ENCODE peak calls at places on chromosomes 4 and X, in four cellular contexts. P, B, W and M are unnamed samples.

GRCh38 chr4:101865501-101866062 is 75.1 kb downstream of the BANK1 start:
- DNase-seq in W (no peak), B (peak; percentile 83), P (peak; percentile 35), M (no peak)

GRCh38 chrX:147602297-147602696 is 309.4 kb upstream of the FMR1 start:
- DNase-seq in W (no peak), P (no peak), B (no peak), M (no peak)

GRCh38 chr4:54879576-54879975 is 221.8 kb downstream of the KIT start:
- DNase-seq in W (no peak), P (no peak), B (no peak), M (no peak)

GRCh38 chrX:21993265-21993664 is 38.9 kb upstream of the PHEX start:
- DNase-seq in P (no peak), W (peak; percentile 30), B (no peak), M (no peak)

GRCh38 chr4:2339458-2340271 is 77.8 kb upstream of the MXD4 start:
- DNase-seq in B (no peak), P (no peak), W (no peak), M (no peak)

GRCh38 chr4:80948161-80948560 is 82.3 kb upstream of the BMP3 start:
- DNase-seq in B (no peak), P (no peak), W (no peak), M (no peak)

GRCh38 chr4:126807132-126807531 is 825.6 kb upstream of the INTU start:
- DNase-seq in P (no peak), W (no peak), B (no peak), M (no peak)

GRCh38 chr4:76856183-76856969 is 41.6 kb downstream of the SOWAHB start:
- DNase-seq in B (peak; percentile 89), W (no peak), P (no peak), M (no peak)

GRCh38 chr4:88962430-88962829 is 94.6 kb downstream of the FAM13A start:
- DNase-seq in P (no peak), B (no peak), W (no peak), M (no peak)

GRCh38 chr4:88630756-88631155 is 38.5 kb downstream of the HERC3 start:
- DNase-seq in P (peak; percentile 10), W (no peak), B (no peak), M (no peak)

GRCh38 chr4:15198070-15198727 is 195.9 kb downstream of the CPEB2 start:
- DNase-seq in B (no peak), P (no peak), W (no peak), M (no peak)

GRCh38 chrX:15376956-15377355 is 7.3 kb downstream of the VEGFD start:
- DNase-seq in W (no peak), B (no peak), P (no peak), M (no peak)

GRCh38 chr4:175891863-175892262 is 79.8 kb upstream of the GPM6A start:
- DNase-seq in P (no peak), B (peak; percentile 3), W (no peak), M (no peak)

GRCh38 chrX:119605398-119605738 is 856 bp downstream of the NKRF start:
- DNase-seq in P (peak; percentile 28), W (no peak), B (peak; percentile 3), M (peak; percentile 28)

GRCh38 chrX:6526564-6526963 is 8.4 kb downstream of the VCX3A start:
- DNase-seq in W (no peak), B (no peak), P (no peak), M (no peak)

GRCh38 chr4:60744767-60745166 is 455.4 kb upstream of the ADGRL3 start:
- DNase-seq in B (no peak), W (no peak), P (no peak), M (no peak)

GRCh38 chr4:156962551-156962974 is 9.0 kb downstream of the PDGFC start:
- DNase-seq in W (no peak), B (peak; percentile 66), P (no peak), M (no peak)

GRCh38 chrX:115408736-115409390 is 119.3 kb downstream of the LUZP4 start:
- DNase-seq in B (no peak), W (no peak), P (no peak), M (no peak)

GRCh38 chr4:159019356-159019755 is 83.5 kb upstream of the RAPGEF2 start:
- DNase-seq in W (no peak), P (no peak), B (no peak), M (no peak)

GRCh38 chr4:43337707-43338106 is 445.2 kb downstream of the GRXCR1 start:
- DNase-seq in W (no peak), P (no peak), B (no peak), M (no peak)

GRCh38 chr4:115433501-115433900 is 320.1 kb upstream of the NDST4 start:
- DNase-seq in W (no peak), B (no peak), P (no peak), M (no peak)

GRCh38 chr4:120688791-120689190 is 233.7 kb downstream of the PRDM5 start:
- DNase-seq in W (no peak), P (no peak), B (no peak), M (no peak)

GRCh38 chrX:99095965-99096364 is 1314.1 kb downstream of the PCDH19 start:
- DNase-seq in W (no peak), P (no peak), B (no peak), M (no peak)

GRCh38 chrX:154696328-154697045 is 43.1 kb upstream of the CTAG2 start:
- DNase-seq in B (no peak), W (no peak), P (no peak), M (no peak)

GRCh38 chrX:40420899-40421729 is 159.7 kb upstream of the ATP6AP2 start:
- DNase-seq in B (peak; percentile 13), W (peak; percentile 63), P (no peak), M (no peak)

GRCh38 chr4:74961230-74961629 is 28.3 kb downstream of the PARM1 start:
- DNase-seq in B (no peak), P (no peak), W (no peak), M (no peak)

GRCh38 chrX:13652256-13653021 is 502 bp upstream of the TCEANC start:
- DNase-seq in B (no peak), W (no peak), P (peak; percentile 14), M (peak; percentile 15)

GRCh38 chr4:127930175-127930574 is 34.8 kb downstream of the MFSD8 start:
- DNase-seq in B (no peak), W (no peak), P (no peak), M (no peak)

GRCh38 chrX:2487366-2487765 is 13.4 kb downstream of the DHRSX start:
- DNase-seq in W (no peak), B (no peak), P (no peak), M (no peak)

GRCh38 chrX:49111846-49112245 is 11.7 kb downstream of the GPKOW start:
- DNase-seq in B (no peak), P (no peak), W (no peak), M (no peak)

GRCh38 chrX:71917621-71918341 is 7.1 kb downstream of the NHSL2 start:
- DNase-seq in P (no peak), B (no peak), W (no peak), M (no peak)

GRCh38 chrX:55486736-55487135 is 2.9 kb downstream of the USP51 start:
- DNase-seq in B (no peak), P (no peak), W (no peak), M (no peak)

GRCh38 chrX:23820235-23820782 is 37.3 kb downstream of the SAT1 start:
- DNase-seq in B (no peak), P (no peak), W (no peak), M (no peak)

GRCh38 chrX:41327359-41327758 is 6.6 kb upstream of the DDX3X start:
- DNase-seq in P (no peak), W (no peak), B (peak; percentile 56), M (no peak)

GRCh38 chrX:140318306-140318705 is 186.6 kb downstream of the SOX3 start:
- DNase-seq in B (no peak), W (no peak), P (no peak), M (no peak)

GRCh38 chr4:1010522-1011021 is 854 bp upstream of the FGFRL1 start:
- DNase-seq in B (no peak), P (no peak), W (no peak), M (no peak)

GRCh38 chrX:68936186-68936585 is 107.4 kb downstream of the EFNB1 start:
- DNase-seq in P (no peak), B (no peak), W (no peak), M (no peak)

GRCh38 chrX:40581333-40581910 is 652 bp downstream of the ATP6AP2 start:
- DNase-seq in P (peak; percentile 14), W (no peak), B (no peak), M (no peak)

GRCh38 chr4:169744601-169745000 is 13.1 kb downstream of the HPF1 start:
- DNase-seq in W (no peak), B (no peak), P (no peak), M (no peak)

GRCh38 chr4:169741569-169741968 is 16.2 kb downstream of the HPF1 start:
- DNase-seq in W (no peak), B (no peak), P (no peak), M (no peak)

DNA sequence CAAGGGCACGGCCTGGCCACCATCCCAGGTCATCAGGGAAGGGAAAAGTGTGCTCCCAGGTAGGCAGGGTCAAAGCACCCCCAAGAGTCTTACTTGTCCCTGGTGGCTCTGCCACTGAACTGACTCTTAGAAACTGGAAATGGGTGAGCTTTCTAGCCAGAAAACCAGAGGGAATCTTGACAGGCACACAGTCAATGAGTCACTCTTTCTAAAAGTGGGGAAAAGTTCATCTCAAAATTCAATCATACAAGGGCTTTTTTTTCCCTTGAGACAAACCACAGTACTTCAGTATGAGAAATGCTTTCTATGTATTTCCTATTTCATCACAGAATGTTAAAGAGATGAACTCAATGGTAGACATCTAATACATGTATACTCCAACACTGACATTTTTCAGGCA is 12.5 kb downstream of the HPF1 start:
- DNase-seq in P (no peak), B (no peak), W (no peak), M (no peak)
- TF ChIP-seq CHD4 in P (no peak), B (no peak), W (no peak), M (no peak)

GRCh38 chr4:23999714-24000113 is 109.9 kb upstream of the PPARGC1A start:
- DNase-seq in B (no peak), P (no peak), W (no peak), M (no peak)
- TF ChIP-seq CHD4 in B (no peak), P (no peak), W (no peak), M (no peak)

DNA sequence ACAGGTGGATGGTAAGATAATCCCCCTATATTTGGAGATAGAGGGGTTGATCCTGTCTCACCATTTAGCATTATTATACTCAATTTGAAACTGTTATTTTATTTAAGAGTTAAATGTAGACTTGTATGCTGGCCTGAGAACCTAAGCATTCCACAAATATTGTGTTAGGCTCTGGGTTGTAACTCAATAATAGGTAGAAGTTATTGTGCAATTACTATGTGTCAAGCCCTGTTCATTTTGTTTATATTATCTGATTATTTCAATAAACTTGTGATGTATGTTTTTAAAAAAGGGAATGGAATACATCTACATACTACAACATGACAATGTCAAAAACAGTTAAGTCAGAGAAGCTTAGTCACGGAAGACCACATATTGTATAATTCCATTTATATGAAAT is 13.6 kb upstream of the TXK start:
- DNase-seq in P (no peak), B (no peak), W (no peak), M (no peak)
- TF ChIP-seq CHD4 in P (no peak), B (no peak), W (no peak), M (no peak)

GRCh38 chrX:103215037-103215767 is at the start of gene BEX4:
- DNase-seq in B (no peak), W (no peak), P (peak; percentile 55), M (peak; percentile 88)

GRCh38 chrX:103210056-103210455 is 4.9 kb upstream of the BEX4 start:
- DNase-seq in B (no peak), W (no peak), P (no peak), M (no peak)

GRCh38 chrX:103215768-103216085 is 819 bp downstream of the BEX4 start:
- DNase-seq in P (no peak), W (no peak), B (no peak), M (peak; percentile 46)

GRCh38 chrX:103211012-103211715 is 3.7 kb upstream of the BEX4 start:
- DNase-seq in W (no peak), P (peak; percentile 12), B (peak; percentile 25), M (no peak)

GRCh38 chrX:103212749-103213457 is 2.0 kb upstream of the BEX4 start:
- DNase-seq in B (no peak), P (no peak), W (no peak), M (no peak)
- TF ChIP-seq CHD4 in B (no peak), P (no peak), W (no peak), M (no peak)